ENCODE peak calls at places on chromosomes 16 and 17, in five cellular contexts. F is IMR-90, I is A549, D is H1, U is heart left ventricle. V is an unnamed sample.

GRCh38 chr17:80284631-80285030 is 24.0 kb downstream of the RNF213 start:
- DNase-seq in U (no peak), F (no peak), I (no peak), D (no peak), V (peak)

GRCh38 chr17:56064506-56064905 is 88.8 kb upstream of the ANKFN1 start:
- DNase-seq in U (no peak), F (no peak), I (no peak), D (no peak), V (no peak)

GRCh38 chr16:78416400-78416799 is 316.9 kb downstream of the WWOX start:
- DNase-seq in D (no peak), F (no peak), U (no peak), I (no peak), V (no peak)

GRCh38 chr17:15112881-15113617 is 152.1 kb downstream of the PMP22 start:
- DNase-seq in F (peak), D (no peak), U (no peak), I (no peak), V (no peak)

GRCh38 chr17:45740553-45741330 is 43.4 kb upstream of the CRHR1 start:
- DNase-seq in D (peak), U (no peak), F (peak), I (peak), V (peak)

GRCh38 chr17:79045830-79046500 is 22.0 kb downstream of the C1QTNF1 start:
- DNase-seq in F (peak), U (peak), I (peak), D (peak), V (peak)

GRCh38 chr17:29210879-29211278 is 30.7 kb upstream of the MYO18A start:
- DNase-seq in I (no peak), U (no peak), D (no peak), F (peak), V (no peak)

GRCh38 chr17:8176197-8176940 is at the start of gene TMEM107:
- DNase-seq in I (peak), D (no peak), F (peak), U (peak), V (peak)

GRCh38 chr17:78019367-78019975 is 61.0 kb downstream of the TNRC6C start:
- DNase-seq in F (peak), D (no peak), U (no peak), I (no peak), V (peak)

GRCh38 chr16:2866422-2866821 is 8.5 kb upstream of the PRSS22 start:
- DNase-seq in D (no peak), U (no peak), I (no peak), F (no peak), V (no peak)

GRCh38 chr16:50868577-50868976 is 126.7 kb downstream of the CYLD start:
- DNase-seq in F (no peak), I (no peak), D (no peak), U (no peak), V (no peak)

GRCh38 chr16:88014201-88014781 is 63.1 kb downstream of the BANP start:
- DNase-seq in D (no peak), F (peak), U (no peak), I (no peak), V (no peak)

GRCh38 chr17:77696151-77696719 is 262.3 kb upstream of the TNRC6C start:
- DNase-seq in U (no peak), I (no peak), F (no peak), D (no peak), V (no peak)

GRCh38 chr17:82787081-82787848 is 35.4 kb downstream of the TBCD start:
- DNase-seq in F (no peak), D (no peak), U (no peak), I (no peak), V (no peak)

GRCh38 chr17:74780443-74781238 is 4.5 kb upstream of the NAT9 start:
- DNase-seq in D (no peak), F (no peak), I (peak), U (no peak), V (peak)

GRCh38 chr17:66904760-66905637 is 59.5 kb upstream of the CACNG4 start:
- DNase-seq in I (peak), U (peak), D (no peak), F (peak), V (no peak)

GRCh38 chr17:7130626-7131467 is 16.2 kb upstream of the ASGR2 start:
- DNase-seq in D (no peak), F (no peak), I (no peak), U (no peak), V (no peak)

GRCh38 chr16:20868890-20869289 is 31.3 kb downstream of the DCUN1D3 start:
- DNase-seq in D (no peak), F (peak), I (no peak), U (peak), V (no peak)

GRCh38 chr17:1362964-1363363 is 37.1 kb downstream of the YWHAE start:
- DNase-seq in U (no peak), F (no peak), I (no peak), D (no peak), V (peak)

GRCh38 chr17:12850996-12851395 is 61.7 kb downstream of the ARHGAP44 start:
- DNase-seq in U (no peak), F (no peak), D (no peak), I (no peak), V (no peak)

GRCh38 chr17:19748807-19749193 is 702 bp upstream of the ALDH3A1 start:
- DNase-seq in U (no peak), D (no peak), F (no peak), I (no peak), V (no peak)

GRCh38 chr16:67129422-67129821 is 19.7 kb downstream of the PHAF1 start:
- DNase-seq in D (no peak), U (no peak), F (no peak), I (no peak), V (no peak)

GRCh38 chr17:4719146-4719545 is 8.7 kb downstream of the ARRB2 start:
- DNase-seq in D (no peak), U (no peak), F (no peak), I (no peak), V (no peak)

DNA sequence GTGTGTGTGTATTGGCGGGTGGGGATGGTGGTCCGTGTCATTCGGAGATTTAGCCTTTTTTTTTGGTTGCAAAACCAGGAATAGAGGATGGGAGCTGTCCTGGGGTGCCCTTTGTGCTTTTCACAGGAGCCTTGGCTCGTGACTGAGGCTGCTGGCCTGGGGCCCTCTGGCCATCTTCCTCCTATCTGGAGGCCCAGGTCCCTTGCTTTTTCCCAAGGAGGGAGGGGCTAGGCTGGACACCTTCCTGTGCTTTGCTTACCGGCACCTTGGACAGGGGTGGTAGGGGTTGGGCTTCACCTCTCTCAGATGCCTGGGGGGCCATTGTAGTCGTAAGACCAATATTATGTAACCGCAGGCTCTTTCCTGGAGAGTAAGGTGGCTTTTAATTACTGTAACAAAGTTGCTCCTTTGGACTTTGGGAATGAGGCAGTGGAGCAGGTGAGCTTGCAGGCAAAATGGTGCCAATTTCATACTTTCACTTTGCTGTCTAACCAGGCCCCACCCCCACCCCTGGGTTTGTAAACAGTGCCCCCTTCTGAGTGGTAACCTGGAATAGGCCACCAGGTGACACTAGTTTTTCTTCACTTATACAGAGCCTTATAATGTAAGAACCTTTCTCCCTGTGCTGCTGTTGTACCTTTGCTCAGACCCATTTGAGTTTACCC is 1.2 kb downstream of the DYNLL2 start:
- DNase-seq in U (no peak), F (no peak), D (no peak), I (peak), V (peak)
- TF ChIP-seq CTCF in U (no peak), F (no peak), D (peak), I (peak), V (peak)

GRCh38 chr16:4813251-4814003 is 11.0 kb upstream of the ROGDI start:
- DNase-seq in D (no peak), I (no peak), F (no peak), U (no peak), V (no peak)
- TF ChIP-seq POLR2A in D (no peak), I (no peak), F (no peak), U (no peak), V (no peak)

GRCh38 chr16:70460737-70461261 is 6.4 kb downstream of the FCSK start:
- DNase-seq in I (no peak), U (no peak), F (peak), D (no peak), V (no peak)
- TF ChIP-seq CTCF in I (no peak), U (no peak), F (no peak), D (no peak), V (no peak)

GRCh38 chr16:4617880-4618279 is 3.2 kb upstream of the UBALD1 start:
- DNase-seq in U (no peak), D (no peak), I (no peak), F (no peak), V (no peak)

GRCh38 chr16:4613636-4614570 is 785 bp downstream of the UBALD1 start:
- DNase-seq in I (no peak), D (no peak), U (peak), F (peak), V (peak)

GRCh38 chr16:4615389-4616046 is 830 bp upstream of the UBALD1 start:
- DNase-seq in D (no peak), F (no peak), I (no peak), U (peak), V (no peak)

GRCh38 chr16:4614571-4615388 is at the start of gene UBALD1:
- DNase-seq in D (no peak), F (peak), U (peak), I (peak), V (peak)

DNA sequence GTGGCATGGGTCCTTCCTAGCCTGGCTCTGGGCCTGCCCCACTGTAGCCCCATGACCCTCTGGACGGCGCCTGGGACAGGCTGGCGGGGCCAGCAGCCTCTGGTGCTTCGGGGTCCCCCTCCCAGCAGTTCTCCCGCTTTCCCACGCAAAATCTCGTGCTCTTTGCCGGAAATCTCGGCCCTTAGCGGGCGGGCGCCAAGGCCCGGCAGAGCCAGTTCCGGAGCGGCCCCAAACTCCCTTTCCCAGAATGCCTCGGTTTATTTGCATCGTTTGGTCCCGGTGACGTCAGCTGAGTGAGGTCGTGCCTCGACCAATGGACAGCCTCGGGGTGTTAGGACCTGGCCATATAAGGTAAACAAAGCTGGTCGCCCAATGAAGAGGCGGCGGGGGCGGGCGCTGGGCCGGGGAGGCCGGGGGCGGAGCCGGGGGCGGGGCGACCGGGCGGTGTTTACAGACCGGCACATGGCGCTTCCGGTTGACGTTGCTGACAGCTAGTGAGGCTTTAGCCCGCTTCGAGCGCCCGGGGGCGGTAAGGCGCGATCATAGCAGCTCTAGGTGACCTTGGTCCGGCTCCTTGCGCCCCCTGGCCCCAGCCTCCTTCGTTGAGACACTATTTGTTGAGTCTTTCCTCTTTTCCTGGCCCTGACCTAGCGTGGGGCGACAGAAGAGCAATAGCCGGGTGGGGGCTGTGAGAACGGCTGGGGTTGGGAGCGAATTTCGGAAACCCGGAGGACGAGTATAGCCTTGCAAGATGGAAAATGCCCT is 1.5 kb upstream of the UBALD1 start:
- DNase-seq in U (peak), D (peak), F (peak), I (peak), V (peak)
- TF ChIP-seq POLR2A in U (peak), D (peak), F (peak), I (peak), V (peak)

GRCh38 chr17:42577532-42578281 is at the start of gene PSMC3IP:
- DNase-seq in F (peak), I (peak), D (peak), U (peak), V (peak)
- TF ChIP-seq CTCF in F (peak), I (peak), D (peak), U (no peak), V (peak)

GRCh38 chr16:85653226-85653917 is 35.4 kb downstream of the GINS2 start:
- DNase-seq in U (no peak), D (no peak), I (no peak), F (no peak), V (no peak)
- TF ChIP-seq POLR2A in U (no peak), D (no peak), I (no peak), F (no peak), V (no peak)